ENCODE peak calls at places on chromosomes 3 and 15, in six cellular contexts. M, H, Z, W, F and N are unnamed samples.

GRCh38 chr3:143476965-143477640 is 357.5 kb downstream of the CHST2 start:
- DNase-seq in H (no peak), F (no peak), W (no peak), M (no peak), Z (no peak), N (no peak)

GRCh38 chr3:188003188-188004171 is 150.5 kb upstream of the LPP start:
- DNase-seq in Z (no peak), W (no peak), H (no peak), F (peak), M (no peak), N (no peak)

GRCh38 chr15:37995461-37996347 is 61.3 kb downstream of the TMCO5A start:
- DNase-seq in H (peak), Z (no peak), M (no peak), W (no peak), F (peak), N (peak)

GRCh38 chr3:172317984-172318383 is 130.3 kb downstream of the GHSR start:
- DNase-seq in F (peak), Z (peak), W (no peak), M (no peak), H (peak), N (peak)

GRCh38 chr3:141644931-141645330 is 93.2 kb upstream of the RNF7 start:
- DNase-seq in W (peak), Z (peak), H (peak), M (peak), F (peak), N (peak)

GRCh38 chr3:100982710-100983109 is 10.5 kb downstream of the ABI3BP start:
- DNase-seq in M (no peak), F (no peak), Z (peak), H (peak), W (no peak), N (peak)

GRCh38 chr3:58237940-58238681 is 519 bp downstream of the ABHD6 start:
- DNase-seq in H (peak), W (peak), F (peak), M (peak), Z (peak), N (peak)

GRCh38 chr3:46496745-46497555 is 826 bp upstream of the RTP3 start:
- DNase-seq in F (peak), W (peak), M (peak), Z (peak), H (no peak), N (no peak)

GRCh38 chr3:8460815-8461482 is 40.7 kb upstream of the LMCD1 start:
- DNase-seq in W (no peak), Z (no peak), F (no peak), M (no peak), H (peak), N (no peak)

GRCh38 chr15:73962409-73962808 is 29.7 kb downstream of the STOML1 start:
- DNase-seq in Z (no peak), F (no peak), W (no peak), H (no peak), M (no peak), N (no peak)

GRCh38 chr15:78929536-78930264 is 15.1 kb downstream of the CTSH start:
- DNase-seq in W (no peak), H (no peak), F (peak), Z (no peak), M (no peak), N (no peak)

GRCh38 chr3:8503871-8504610 is 2.4 kb downstream of the LMCD1 start:
- DNase-seq in Z (no peak), H (no peak), W (no peak), M (no peak), F (no peak), N (no peak)

GRCh38 chr3:53114412-53115074 is 15.7 kb downstream of the RFT1 start:
- DNase-seq in Z (no peak), W (no peak), H (no peak), F (peak), M (no peak), N (no peak)

GRCh38 chr15:85646538-85647091 is 148.1 kb downstream of the KLHL25 start:
- DNase-seq in M (no peak), Z (no peak), F (no peak), H (no peak), W (peak), N (peak)

GRCh38 chr3:117719316-117719926 is 1009.8 kb downstream of the TUSC7 start:
- DNase-seq in Z (no peak), F (peak), H (peak), M (no peak), W (no peak), N (peak)

GRCh38 chr3:13544293-13544831 is 4.6 kb upstream of the FBLN2 start:
- DNase-seq in Z (no peak), W (no peak), M (peak), F (no peak), H (peak), N (peak)

GRCh38 chr3:28134792-28135375 is 106.5 kb upstream of the CMC1 start:
- DNase-seq in W (no peak), Z (no peak), F (no peak), H (no peak), M (no peak), N (no peak)

GRCh38 chr3:186529204-186529999 is 14.8 kb downstream of the CRYGS start:
- DNase-seq in M (no peak), Z (no peak), H (no peak), F (peak), W (no peak), N (no peak)

GRCh38 chr3:150168694-150169093 is 198.0 kb upstream of the PFN2 start:
- DNase-seq in F (no peak), Z (no peak), W (no peak), M (no peak), H (peak), N (peak)